ENCODE peak calls at places on chromosomes 13 and 19, in eight cellular contexts. F is GM12892; C is midbrain; G is stimulated activated naive CD8-positive, alpha-beta T cell treated with anti-CD3 and anti-CD28 coated beads, Interleukin-15, Interleukin-2, amounts not matched to agents 100 U/mL and 50 U/mL, for 24 hours; Y is HAP-1; N is HS-27A; P is nucleus accumbens; Q is endothelial cell. W is an unnamed sample.

GRCh38 chr13:62920181-62920580 is 1504.5 kb upstream of the PCDH20 start:
- DNase-seq in F (no peak), C (no peak), G (no peak), Y (no peak), N (no peak), P (no peak), Q (no peak), W (no peak)

GRCh38 chr13:40146063-40146462 is 490.6 kb downstream of the COG6 start:
- DNase-seq in F (no peak), C (no peak), G (no peak), Y (peak), N (no peak), P (no peak), Q (no peak), W (no peak)

GRCh38 chr13:89205856-89206255 is 1534.7 kb downstream of the SLITRK5 start:
- DNase-seq in F (no peak), C (no peak), G (no peak), Y (no peak), N (no peak), P (no peak), Q (no peak), W (peak)

GRCh38 chr13:33110713-33111413 is 94.6 kb downstream of the KL start:
- DNase-seq in F (no peak), C (peak), G (no peak), Y (no peak), N (no peak), P (no peak), Q (no peak), W (no peak)

GRCh38 chr19:40560092-40560507 is 16.6 kb upstream of the SHKBP1 start:
- DNase-seq in F (no peak), C (no peak), G (no peak), Y (no peak), N (no peak), P (no peak), Q (no peak), W (no peak)

GRCh38 chr19:275958-276646 is 15.1 kb downstream of the PLPP2 start:
- DNase-seq in F (no peak), C (no peak), G (no peak), Y (no peak), N (no peak), P (no peak), Q (no peak), W (no peak)

GRCh38 chr13:110874508-110874960 is 40.3 kb downstream of the ANKRD10 start:
- DNase-seq in F (peak), C (peak), G (peak), Y (peak), N (peak), P (peak), Q (peak), W (no peak)

GRCh38 chr19:4933528-4933927 is 24.2 kb downstream of the UHRF1 start:
- DNase-seq in F (no peak), C (peak), G (no peak), Y (no peak), N (no peak), P (no peak), Q (no peak), W (no peak)

GRCh38 chr13:94157705-94158218 is 321.7 kb downstream of the DCT start:
- DNase-seq in F (no peak), C (peak), G (no peak), Y (no peak), N (no peak), P (no peak), Q (no peak), W (no peak)

GRCh38 chr13:86402500-86402899 is 603.3 kb upstream of the SLITRK6 start:
- DNase-seq in F (no peak), C (no peak), G (no peak), Y (no peak), N (no peak), P (no peak), Q (no peak), W (no peak)

GRCh38 chr19:56106993-56107392 is 14.1 kb downstream of the ZNF787 start:
- DNase-seq in F (no peak), C (no peak), G (no peak), Y (no peak), N (no peak), P (no peak), Q (no peak), W (no peak)

GRCh38 chr19:45294291-45295029 is 28.2 kb downstream of the CKM start:
- DNase-seq in F (no peak), C (peak), G (no peak), Y (no peak), N (no peak), P (peak), Q (no peak), W (no peak)